ENCODE peak calls at places on chromosomes 4 and X, in ten cellular contexts. T is progenitor cell of endocrine pancreas; H is uterus; F is Ammon's horn; W is AG09319; C is RWPE1; Y is GM04503; N is activated CD4-positive, alpha-beta T cell treated with anti-CD3 and anti-CD28 coated beads, Interleukin-2, amount 50 U/mL, for 1 hour; Z is non-pigmented ciliary epithelial cell; X is ACHN. G is an unnamed sample.

GRCh38 chr4:53816561-53816960 is 225.3 kb upstream of the LNX1 start:
- DNase-seq in W (no peak), Z (no peak), X (no peak), Y (peak; percentile 59), C (no peak), N (no peak), T (no peak), F (no peak), H (no peak), G (no peak)

GRCh38 chr4:152824561-152824960 is 44.8 kb downstream of the ARFIP1 start:
- DNase-seq in H (no peak), F (no peak), N (no peak), C (no peak), Y (no peak), W (no peak), T (no peak), Z (no peak), X (no peak), G (no peak)

GRCh38 chr4:169485084-169485483 is 127.3 kb downstream of the NEK1 start:
- DNase-seq in Z (no peak), N (no peak), T (no peak), X (no peak), H (no peak), Y (no peak), C (no peak), F (no peak), W (no peak), G (no peak)

GRCh38 chrX:129980540-129981206 is 1.8 kb upstream of the BCORL1 start:
- DNase-seq in F (peak; percentile 17), H (peak; percentile 71), W (no peak), T (peak; percentile 36), Y (no peak), N (no peak), X (peak; percentile 37), Z (no peak), C (no peak), G (no peak)

GRCh38 chr4:13092702-13093101 is 391.4 kb downstream of the RAB28 start:
- DNase-seq in C (no peak), Y (no peak), X (no peak), Z (no peak), N (no peak), W (no peak), F (no peak), H (peak; percentile 23), T (no peak), G (no peak)

GRCh38 chr4:30860983-30861382 is 140.8 kb downstream of the PCDH7 start:
- DNase-seq in H (no peak), Y (no peak), C (peak; percentile 36), T (no peak), W (no peak), Z (no peak), F (no peak), X (no peak), N (no peak), G (no peak)

GRCh38 chrX:50718791-50719190 is 95.2 kb downstream of the SHROOM4 start:
- DNase-seq in H (no peak), X (no peak), Z (no peak), N (no peak), C (no peak), F (no peak), T (no peak), Y (no peak), W (no peak), G (no peak)

GRCh38 chr4:109359040-109359646 is 56.7 kb upstream of the COL25A1 start:
- DNase-seq in X (no peak), F (no peak), Y (no peak), Z (no peak), W (no peak), N (no peak), T (no peak), H (no peak), C (no peak), G (no peak)

GRCh38 chr4:46258436-46258835 is 131.5 kb downstream of the GABRA2 start:
- DNase-seq in Y (no peak), C (no peak), X (no peak), F (peak; percentile 4), N (no peak), T (no peak), W (no peak), Z (no peak), H (no peak), G (peak; percentile 4)

GRCh38 chr4:83639849-83640493 is 104.1 kb downstream of the GPAT3 start:
- DNase-seq in X (peak; percentile 70), Y (no peak), H (peak; percentile 71), C (peak; percentile 65), N (peak; percentile 35), T (peak; percentile 49), F (peak; percentile 89), Z (peak; percentile 47), W (peak; percentile 45), G (peak; percentile 81)

GRCh38 chr4:71130827-71131603 is 137.6 kb downstream of the DCK start:
- DNase-seq in Y (peak; percentile 47), N (no peak), H (no peak), T (no peak), F (peak; percentile 57), X (peak; percentile 59), C (no peak), W (no peak), Z (peak; percentile 37), G (peak; percentile 57)

GRCh38 chr4:118395057-118395679 is 42.4 kb upstream of the PRSS12 start:
- DNase-seq in H (no peak), F (no peak), C (no peak), W (no peak), Y (no peak), N (no peak), Z (no peak), X (no peak), T (no peak), G (no peak)

GRCh38 chr4:184590196-184590595 is 59.1 kb downstream of the CASP3 start:
- DNase-seq in X (no peak), W (no peak), Y (peak; percentile 8), T (no peak), N (no peak), H (no peak), C (no peak), Z (no peak), F (peak; percentile 54), G (peak; percentile 10)

GRCh38 chr4:94583938-94584641 is 132.3 kb downstream of the PDLIM5 start:
- DNase-seq in Y (no peak), Z (no peak), C (no peak), H (no peak), T (no peak), F (no peak), X (no peak), W (no peak), N (no peak), G (no peak)

GRCh38 chr4:103375278-103375677 is 177.1 kb upstream of the CENPE start:
- DNase-seq in F (no peak), N (no peak), Y (no peak), W (no peak), C (peak; percentile 9), Z (peak; percentile 63), H (no peak), T (no peak), X (no peak), G (no peak)

GRCh38 chr4:72974694-72975487 is 94.6 kb downstream of the COX18 start:
- DNase-seq in Y (no peak), T (no peak), W (no peak), C (peak; percentile 25), X (no peak), N (no peak), H (no peak), Z (peak; percentile 53), F (no peak), G (no peak)

GRCh38 chr4:173252024-173252935 is 81.9 kb downstream of the HMGB2 start:
- DNase-seq in W (peak; percentile 56), X (peak; percentile 99), C (peak; percentile 85), Y (peak; percentile 84), T (no peak), Z (peak; percentile 99), H (peak; percentile 84), N (no peak), F (peak; percentile 75), G (no peak)

GRCh38 chr4:150723727-150724411 is 141.9 kb downstream of the MAB21L2 start:
- DNase-seq in Z (no peak), Y (no peak), H (no peak), N (no peak), C (no peak), T (no peak), X (no peak), W (no peak), F (no peak), G (no peak)

GRCh38 chr4:181350578-181351420 is 892.4 kb upstream of the TENM3 start:
- DNase-seq in N (no peak), T (no peak), Y (no peak), C (no peak), H (no peak), F (no peak), Z (no peak), W (no peak), X (no peak), G (peak; percentile 2)

GRCh38 chr4:140637836-140638235 is 69.1 kb upstream of the UCP1 start:
- DNase-seq in F (peak; percentile 25), T (no peak), X (peak; percentile 40), W (no peak), Z (no peak), N (no peak), C (peak; percentile 30), Y (no peak), H (no peak), G (peak; percentile 41)

GRCh38 chrX:21747523-21747922 is 10.4 kb downstream of the SMPX start:
- DNase-seq in W (no peak), Z (no peak), X (no peak), T (no peak), C (no peak), F (peak; percentile 53), N (no peak), Y (no peak), H (no peak), G (peak; percentile 16)